ENCODE peak calls at places on chromosomes 7 and 10, in ten cellular contexts. One of them, this sample, is unnamed.

GRCh38 chr7:47253650-47254080 is 328.2 kb downstream of the TNS3 start:
- DNase-seq in GM20000: peak; percentile 41
- DNase-seq in amniotic epithelial cell: peak; percentile 88
- DNase-seq in nephron progenitor cell: peak; percentile 12
- DNase-seq in aorta: peak; percentile 74
- DNase-seq in heart left ventricle: no peak
- DNase-seq in ureter: peak; percentile 52
- DNase-seq in Right ventricle myocardium superior: peak; percentile 61
- DNase-seq in NCI-H345: peak; percentile 23
- DNase-seq in naive thymus-derived CD4-positive, alpha-beta T cell: no peak
- DNase-seq in this sample: no peak

GRCh38 chr10:80444646-80445319 is 9.3 kb upstream of the TSPAN14 start:
- DNase-seq in heart left ventricle: peak; percentile 66
- DNase-seq in GM20000: peak; percentile 77
- DNase-seq in NCI-H345: peak; percentile 39
- DNase-seq in nephron progenitor cell: peak; percentile 43
- DNase-seq in Right ventricle myocardium superior: peak; percentile 76
- DNase-seq in amniotic epithelial cell: peak; percentile 73
- DNase-seq in naive thymus-derived CD4-positive, alpha-beta T cell: peak; percentile 79
- DNase-seq in ureter: peak; percentile 83
- DNase-seq in aorta: peak; percentile 85
- DNase-seq in this sample: peak; percentile 89

GRCh38 chr7:137606061-137606674 is 240.6 kb downstream of the DGKI start:
- DNase-seq in ureter: no peak
- DNase-seq in heart left ventricle: no peak
- DNase-seq in nephron progenitor cell: no peak
- DNase-seq in GM20000: no peak
- DNase-seq in Right ventricle myocardium superior: no peak
- DNase-seq in NCI-H345: peak; percentile 41
- DNase-seq in aorta: no peak
- DNase-seq in amniotic epithelial cell: peak; percentile 60
- DNase-seq in naive thymus-derived CD4-positive, alpha-beta T cell: no peak
- DNase-seq in this sample: no peak

GRCh38 chr10:123240250-123240649 is 86.0 kb downstream of the BUB3 start:
- DNase-seq in ureter: no peak
- DNase-seq in NCI-H345: no peak
- DNase-seq in aorta: no peak
- DNase-seq in naive thymus-derived CD4-positive, alpha-beta T cell: no peak
- DNase-seq in nephron progenitor cell: no peak
- DNase-seq in heart left ventricle: no peak
- DNase-seq in GM20000: no peak
- DNase-seq in amniotic epithelial cell: no peak
- DNase-seq in Right ventricle myocardium superior: no peak
- DNase-seq in this sample: no peak

GRCh38 chr10:63115732-63116383 is 17.3 kb upstream of the NRBF2 start:
- DNase-seq in aorta: peak; percentile 91
- DNase-seq in amniotic epithelial cell: peak; percentile 93
- DNase-seq in naive thymus-derived CD4-positive, alpha-beta T cell: no peak
- DNase-seq in GM20000: no peak
- DNase-seq in NCI-H345: no peak
- DNase-seq in Right ventricle myocardium superior: peak; percentile 86
- DNase-seq in nephron progenitor cell: no peak
- DNase-seq in ureter: peak; percentile 83
- DNase-seq in heart left ventricle: peak; percentile 87
- DNase-seq in this sample: no peak

GRCh38 chr7:35802102-35802466 is 1.2 kb downstream of the SEPTIN7 start:
- DNase-seq in nephron progenitor cell: no peak
- DNase-seq in naive thymus-derived CD4-positive, alpha-beta T cell: peak; percentile 41
- DNase-seq in aorta: no peak
- DNase-seq in ureter: no peak
- DNase-seq in Right ventricle myocardium superior: no peak
- DNase-seq in heart left ventricle: no peak
- DNase-seq in GM20000: no peak
- DNase-seq in amniotic epithelial cell: no peak
- DNase-seq in NCI-H345: peak; percentile 45
- DNase-seq in this sample: no peak

GRCh38 chr7:132298782-132299181 is 277.5 kb downstream of the PLXNA4 start:
- DNase-seq in naive thymus-derived CD4-positive, alpha-beta T cell: no peak
- DNase-seq in heart left ventricle: no peak
- DNase-seq in Right ventricle myocardium superior: no peak
- DNase-seq in NCI-H345: peak; percentile 55
- DNase-seq in amniotic epithelial cell: no peak
- DNase-seq in GM20000: no peak
- DNase-seq in nephron progenitor cell: no peak
- DNase-seq in ureter: no peak
- DNase-seq in aorta: no peak
- DNase-seq in this sample: no peak

GRCh38 chr10:9869185-9869584 is 1148.5 kb upstream of the CELF2 start:
- DNase-seq in heart left ventricle: no peak
- DNase-seq in aorta: no peak
- DNase-seq in nephron progenitor cell: no peak
- DNase-seq in naive thymus-derived CD4-positive, alpha-beta T cell: no peak
- DNase-seq in GM20000: no peak
- DNase-seq in amniotic epithelial cell: no peak
- DNase-seq in Right ventricle myocardium superior: no peak
- DNase-seq in NCI-H345: no peak
- DNase-seq in ureter: no peak
- DNase-seq in this sample: no peak

GRCh38 chr10:105925045-105925785 is 1239.3 kb downstream of the SORCS1 start:
- DNase-seq in ureter: no peak
- DNase-seq in heart left ventricle: no peak
- DNase-seq in GM20000: no peak
- DNase-seq in nephron progenitor cell: no peak
- DNase-seq in Right ventricle myocardium superior: no peak
- DNase-seq in NCI-H345: no peak
- DNase-seq in naive thymus-derived CD4-positive, alpha-beta T cell: no peak
- DNase-seq in aorta: no peak
- DNase-seq in amniotic epithelial cell: no peak
- DNase-seq in this sample: no peak

GRCh38 chr7:30594055-30594539 is 581 bp upstream of the GARS1 start:
- DNase-seq in nephron progenitor cell: peak; percentile 42
- DNase-seq in naive thymus-derived CD4-positive, alpha-beta T cell: no peak
- DNase-seq in heart left ventricle: peak; percentile 22
- DNase-seq in GM20000: peak; percentile 59
- DNase-seq in amniotic epithelial cell: peak; percentile 37
- DNase-seq in NCI-H345: peak; percentile 23
- DNase-seq in ureter: peak; percentile 46
- DNase-seq in aorta: peak; percentile 67
- DNase-seq in Right ventricle myocardium superior: peak; percentile 44
- DNase-seq in this sample: peak; percentile 85

GRCh38 chr7:44963526-44964290 is 15.1 kb downstream of the MYO1G start:
- DNase-seq in Right ventricle myocardium superior: no peak
- DNase-seq in nephron progenitor cell: no peak
- DNase-seq in amniotic epithelial cell: no peak
- DNase-seq in heart left ventricle: no peak
- DNase-seq in GM20000: peak; percentile 29
- DNase-seq in naive thymus-derived CD4-positive, alpha-beta T cell: no peak
- DNase-seq in aorta: peak; percentile 55
- DNase-seq in NCI-H345: no peak
- DNase-seq in ureter: no peak
- DNase-seq in this sample: peak; percentile 52

GRCh38 chr10:80411267-80411668 is 2.9 kb downstream of the PRXL2A start:
- DNase-seq in heart left ventricle: no peak
- DNase-seq in nephron progenitor cell: no peak
- DNase-seq in amniotic epithelial cell: no peak
- DNase-seq in NCI-H345: no peak
- DNase-seq in GM20000: no peak
- DNase-seq in aorta: no peak
- DNase-seq in Right ventricle myocardium superior: peak; percentile 71
- DNase-seq in ureter: no peak
- DNase-seq in naive thymus-derived CD4-positive, alpha-beta T cell: no peak
- DNase-seq in this sample: no peak

GRCh38 chr10:72720814-72721665 is 29.1 kb downstream of the MCU start:
- DNase-seq in amniotic epithelial cell: no peak
- DNase-seq in Right ventricle myocardium superior: no peak
- DNase-seq in NCI-H345: no peak
- DNase-seq in heart left ventricle: no peak
- DNase-seq in aorta: no peak
- DNase-seq in nephron progenitor cell: no peak
- DNase-seq in ureter: no peak
- DNase-seq in GM20000: no peak
- DNase-seq in naive thymus-derived CD4-positive, alpha-beta T cell: no peak
- DNase-seq in this sample: no peak

GRCh38 chr10:3782456-3783312 is 2.3 kb downstream of the KLF6 start:
- DNase-seq in NCI-H345: no peak
- DNase-seq in Right ventricle myocardium superior: peak; percentile 67
- DNase-seq in GM20000: peak; percentile 77
- DNase-seq in ureter: peak; percentile 72
- DNase-seq in heart left ventricle: peak; percentile 78
- DNase-seq in nephron progenitor cell: no peak
- DNase-seq in aorta: peak; percentile 82
- DNase-seq in amniotic epithelial cell: peak; percentile 98
- DNase-seq in naive thymus-derived CD4-positive, alpha-beta T cell: peak; percentile 75
- DNase-seq in this sample: peak; percentile 89

GRCh38 chr10:125160856-125161569 is 650 bp upstream of the CTBP2 start:
- DNase-seq in ureter: peak; percentile 77
- DNase-seq in nephron progenitor cell: peak; percentile 82
- DNase-seq in GM20000: peak; percentile 73
- DNase-seq in heart left ventricle: peak; percentile 81
- DNase-seq in Right ventricle myocardium superior: peak; percentile 85
- DNase-seq in NCI-H345: peak; percentile 80
- DNase-seq in aorta: peak; percentile 91
- DNase-seq in amniotic epithelial cell: peak; percentile 79
- DNase-seq in naive thymus-derived CD4-positive, alpha-beta T cell: no peak
- DNase-seq in this sample: peak; percentile 92

GRCh38 chr7:116446179-116446855 is 53.2 kb upstream of the CAV2 start:
- DNase-seq in Right ventricle myocardium superior: no peak
- DNase-seq in aorta: no peak
- DNase-seq in naive thymus-derived CD4-positive, alpha-beta T cell: no peak
- DNase-seq in GM20000: no peak
- DNase-seq in nephron progenitor cell: no peak
- DNase-seq in ureter: no peak
- DNase-seq in NCI-H345: no peak
- DNase-seq in heart left ventricle: no peak
- DNase-seq in amniotic epithelial cell: peak; percentile 56
- DNase-seq in this sample: no peak

GRCh38 chr10:70763567-70763966 is 21.6 kb downstream of the TBATA start:
- DNase-seq in heart left ventricle: no peak
- DNase-seq in ureter: no peak
- DNase-seq in NCI-H345: no peak
- DNase-seq in naive thymus-derived CD4-positive, alpha-beta T cell: no peak
- DNase-seq in amniotic epithelial cell: no peak
- DNase-seq in nephron progenitor cell: no peak
- DNase-seq in Right ventricle myocardium superior: no peak
- DNase-seq in GM20000: no peak
- DNase-seq in aorta: peak; percentile 34
- DNase-seq in this sample: peak; percentile 40

GRCh38 chr7:75019800-75020199 is 53.8 kb downstream of the RCC1L start:
- DNase-seq in ureter: no peak
- DNase-seq in naive thymus-derived CD4-positive, alpha-beta T cell: no peak
- DNase-seq in NCI-H345: no peak
- DNase-seq in aorta: no peak
- DNase-seq in nephron progenitor cell: no peak
- DNase-seq in heart left ventricle: no peak
- DNase-seq in Right ventricle myocardium superior: no peak
- DNase-seq in GM20000: no peak
- DNase-seq in amniotic epithelial cell: no peak
- DNase-seq in this sample: no peak

GRCh38 chr10:132846631-132847415 is 60.9 kb upstream of the NKX6-2 start:
- DNase-seq in NCI-H345: no peak
- DNase-seq in Right ventricle myocardium superior: no peak
- DNase-seq in aorta: peak; percentile 62
- DNase-seq in amniotic epithelial cell: no peak
- DNase-seq in naive thymus-derived CD4-positive, alpha-beta T cell: no peak
- DNase-seq in GM20000: no peak
- DNase-seq in nephron progenitor cell: no peak
- DNase-seq in ureter: no peak
- DNase-seq in heart left ventricle: peak; percentile 15
- DNase-seq in this sample: peak; percentile 65

This sample was measured in spleen.